ENCODE peak calls at places on chromosome 2, in six cellular contexts. X is body of pancreas; P is fibroblast of lung; C is activated CD8-positive, alpha-beta T cell treated with anti-CD3 and anti-CD28 coated beads for 36 hours; V is CD4-positive, alpha-beta T cell; M is AG04450. R is an unnamed sample.

GRCh38 chr2:120105360-120105759 is 92.5 kb downstream of the EPB41L5 start:
- DNase-seq in X (no peak), P (no peak), C (no peak), V (no peak), M (no peak), R (no peak)

GRCh38 chr2:158191076-158191566 is 89.4 kb downstream of the UPP2 start:
- DNase-seq in X (no peak), P (peak), C (peak), V (peak), M (no peak), R (no peak)

GRCh38 chr2:237315170-237315880 is 98.6 kb downstream of the COL6A3 start:
- DNase-seq in X (peak), P (peak), C (no peak), V (no peak), M (peak), R (peak)

GRCh38 chr2:19688059-19688458 is 213.7 kb downstream of the TTC32 start:
- DNase-seq in X (no peak), P (no peak), C (no peak), V (no peak), M (no peak), R (no peak)

GRCh38 chr2:29394311-29394710 is 279.1 kb downstream of the CLIP4 start:
- DNase-seq in X (no peak), P (no peak), C (no peak), V (no peak), M (no peak), R (no peak)

GRCh38 chr2:46067501-46068292 is 229.5 kb upstream of the EPAS1 start:
- DNase-seq in X (no peak), P (peak), C (no peak), V (no peak), M (peak), R (no peak)

GRCh38 chr2:59000796-59001195 is 759.7 kb upstream of the FANCL start:
- DNase-seq in X (no peak), P (peak), C (no peak), V (no peak), M (no peak), R (no peak)

GRCh38 chr2:164992818-164993217 is 37.5 kb upstream of the SLC38A11 start:
- DNase-seq in X (peak), P (peak), C (peak), V (no peak), M (peak), R (peak)

DNA sequence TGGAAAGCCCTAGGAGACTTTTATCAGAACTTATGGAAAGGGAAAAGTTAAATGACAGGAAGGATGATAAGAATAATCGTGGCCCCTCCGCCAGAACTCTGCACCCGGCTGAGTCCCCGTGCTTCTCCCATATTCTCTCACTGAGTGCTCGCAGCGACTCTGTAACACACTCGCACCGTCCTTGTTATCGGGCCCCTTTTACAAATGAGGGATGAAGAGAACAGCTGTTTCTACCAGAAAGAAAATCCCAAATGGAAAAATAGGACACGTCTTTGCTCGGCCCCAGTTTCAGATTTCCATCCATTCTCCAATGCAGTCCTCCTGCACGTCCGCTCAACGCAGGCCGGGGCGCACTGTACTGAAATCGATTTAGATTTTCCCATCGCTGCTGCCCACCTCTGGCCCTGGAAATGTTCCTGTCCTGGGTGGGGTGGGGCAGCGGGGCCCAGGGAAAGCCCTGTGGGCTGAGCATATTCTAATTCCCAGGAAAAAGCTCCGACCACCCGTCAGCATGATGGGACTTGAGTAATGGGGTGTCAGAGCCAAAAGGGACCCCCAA is 66.5 kb downstream of the KCNF1 start:
- DNase-seq in X (no peak), P (no peak), C (no peak), V (no peak), M (no peak), R (no peak)
- TF ChIP-seq CTCF in X (no peak), P (no peak), C (no peak), V (no peak), M (no peak), R (no peak)

GRCh38 chr2:224448236-224448635 is 46.3 kb upstream of the FAM124B start:
- DNase-seq in X (no peak), P (no peak), C (no peak), V (no peak), M (no peak), R (no peak)
- TF ChIP-seq CTCF in X (no peak), P (no peak), C (no peak), V (no peak), M (no peak), R (no peak)

GRCh38 chr2:10877691-10878111 is 34.0 kb upstream of the KCNF1 start:
- DNase-seq in X (no peak), P (no peak), C (no peak), V (no peak), M (no peak), R (no peak)

GRCh38 chr2:10879159-10879558 is 32.6 kb upstream of the KCNF1 start:
- DNase-seq in X (no peak), P (no peak), C (no peak), V (no peak), M (no peak), R (no peak)

GRCh38 chr2:10880586-10881321 is 31.0 kb upstream of the KCNF1 start:
- DNase-seq in X (no peak), P (no peak), C (no peak), V (no peak), M (no peak), R (no peak)

GRCh38 chr2:10878268-10878915 is 33.3 kb upstream of the KCNF1 start:
- DNase-seq in X (no peak), P (no peak), C (no peak), V (no peak), M (no peak), R (no peak)

GRCh38 chr2:10879624-10880585 is 31.8 kb upstream of the KCNF1 start:
- DNase-seq in X (no peak), P (no peak), C (no peak), V (no peak), M (no peak), R (no peak)
- TF ChIP-seq CTCF in X (no peak), P (no peak), C (no peak), V (no peak), M (no peak), R (peak)

GRCh38 chr2:115738138-115738537 is 1295.7 kb downstream of the DPP10 start:
- DNase-seq in X (no peak), P (no peak), C (no peak), V (no peak), M (no peak), R (no peak)

GRCh38 chr2:115739574-115739973 is 1297.1 kb downstream of the DPP10 start:
- DNase-seq in X (peak), P (no peak), C (no peak), V (no peak), M (no peak), R (no peak)
- TF ChIP-seq CTCF in X (peak), P (no peak), C (no peak), V (no peak), M (no peak), R (no peak)

R was measured in Calu3.